ENCODE peak calls at places on chromosomes 16 and 17, in eight cellular contexts. B is AG09309, C is choroid plexus epithelial cell, F is cardiac fibroblast, K is bronchial epithelial cell, M is cardiac muscle cell, N is fibroblast of villous mesenchyme, W is fibroblast of pulmonary artery. P is an unnamed sample.
A peak's percentile ranks its signal among the peaks of the same experiment; 100 is the strongest.

GRCh38 chr16:69123894-69124293 is 8.5 kb downstream of the CHTF8 start:
- DNase-seq in N (peak; percentile 76), M (peak; percentile 72), K (peak; percentile 59), C (peak; percentile 86), F (peak; percentile 84), B (peak; percentile 32), W (peak; percentile 82), P (no peak)

GRCh38 chr17:27980035-27980434 is 62.4 kb upstream of the NLK start:
- DNase-seq in F (peak; percentile 96), B (peak; percentile 13), C (peak; percentile 76), W (peak; percentile 98), M (no peak), K (peak; percentile 93), N (peak; percentile 33), P (no peak)

GRCh38 chr17:51165680-51166197 is 472 bp upstream of the NME2 start:
- DNase-seq in K (peak; percentile 38), W (no peak), N (no peak), C (no peak), B (no peak), M (no peak), F (no peak), P (no peak)

GRCh38 chr16:27759301-27759871 is 209.4 kb downstream of the KATNIP start:
- DNase-seq in W (peak; percentile 64), F (peak; percentile 67), K (peak; percentile 53), N (peak; percentile 26), M (no peak), B (peak; percentile 21), C (peak; percentile 47), P (no peak)

GRCh38 chr17:67390006-67390645 is 13.0 kb downstream of the PITPNC1 start:
- DNase-seq in W (no peak), F (peak; percentile 11), N (no peak), C (no peak), M (no peak), K (no peak), B (no peak), P (no peak)

GRCh38 chr16:55668337-55669281 is 12.8 kb downstream of the SLC6A2 start:
- DNase-seq in W (peak; percentile 31), K (peak; percentile 98), C (no peak), M (no peak), N (no peak), F (peak; percentile 69), B (no peak), P (no peak)

GRCh38 chr16:8989099-8989878 is 25.6 kb upstream of the USP7 start:
- DNase-seq in W (no peak), K (no peak), M (no peak), B (no peak), N (no peak), F (no peak), C (no peak), P (no peak)

GRCh38 chr16:90019201-90019542 is at the start of gene DBNDD1:
- DNase-seq in B (no peak), K (no peak), C (no peak), M (no peak), F (no peak), N (no peak), W (no peak), P (no peak)

GRCh38 chr16:23836404-23837291 is 865 bp downstream of the PRKCB start:
- DNase-seq in M (peak; percentile 32), C (no peak), N (no peak), F (no peak), B (no peak), K (no peak), W (no peak), P (peak; percentile 22)

GRCh38 chr16:35516551-35516950 is 2057.1 kb downstream of the TP53TG3F start:
- DNase-seq in F (no peak), K (peak; percentile 48), N (no peak), M (no peak), B (no peak), W (no peak), C (no peak), P (no peak)

GRCh38 chr16:8931864-8932263 is 31.8 kb downstream of the USP7 start:
- DNase-seq in B (no peak), C (peak; percentile 74), F (peak; percentile 75), N (peak; percentile 76), M (peak; percentile 81), W (peak; percentile 79), K (peak; percentile 33), P (no peak)

GRCh38 chr16:83338138-83338537 is 469.6 kb upstream of the HSBP1 start:
- DNase-seq in K (no peak), C (no peak), B (no peak), F (no peak), N (peak; percentile 19), W (no peak), M (no peak), P (no peak)

GRCh38 chr16:9908613-9909012 is 273.6 kb downstream of the GRIN2A start:
- DNase-seq in M (no peak), F (no peak), K (no peak), B (no peak), N (no peak), C (no peak), W (peak; percentile 16), P (peak; percentile 60)

DNA sequence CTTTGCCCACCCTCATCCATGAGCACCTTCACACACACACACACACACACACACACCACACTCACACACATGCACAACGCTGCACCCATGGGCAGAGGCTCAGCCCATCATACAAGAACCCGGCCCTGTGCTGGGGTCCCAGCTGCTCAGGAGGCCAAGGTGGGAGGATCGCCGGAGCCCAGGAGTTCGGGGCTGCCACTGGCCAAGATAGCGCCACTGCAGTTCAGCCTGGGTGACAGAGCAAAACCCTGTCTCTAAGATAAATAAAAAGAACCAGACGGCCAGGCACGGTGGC is 3.4 kb upstream of the FSCN2 start:
- DNase-seq in K (no peak), N (no peak), F (no peak), M (no peak), C (no peak), W (no peak), B (no peak), P (no peak)
- TF ChIP-seq CTCF in K (no peak), N (no peak), F (no peak), M (no peak), C (no peak), W (no peak), B (no peak), P (no peak)

DNA sequence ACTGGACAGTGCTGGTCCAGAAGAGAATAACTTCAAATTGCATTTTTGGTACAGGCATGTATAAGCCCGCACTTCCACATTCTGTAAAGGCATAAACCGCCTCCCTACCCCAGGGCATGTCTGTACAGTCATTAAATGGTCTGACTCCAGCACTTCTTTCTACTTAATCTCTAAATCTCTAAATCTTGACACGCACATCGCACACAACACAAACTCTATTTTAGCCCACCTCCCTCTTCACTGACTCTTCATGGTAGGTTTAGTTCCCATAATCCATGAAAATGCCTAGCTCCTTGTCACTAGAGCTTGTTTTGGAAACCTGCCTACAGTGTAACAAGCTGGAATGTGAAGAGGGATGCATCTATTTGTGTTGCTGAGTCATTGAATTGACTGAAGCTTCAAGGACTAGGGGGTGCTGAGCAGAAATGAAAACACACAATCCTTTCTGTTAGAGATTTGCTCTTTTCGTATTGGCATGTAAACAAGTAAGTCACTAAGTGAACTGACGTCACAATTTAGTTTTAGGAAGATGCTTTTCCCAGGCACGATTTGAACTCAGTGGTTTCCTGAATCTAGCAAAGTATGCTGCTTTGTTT is 1.6 kb upstream of the DUSP14 start:
- DNase-seq in F (peak; percentile 96), K (peak; percentile 95), M (peak; percentile 59), N (peak; percentile 97), W (peak; percentile 96), B (peak; percentile 87), C (peak; percentile 98), P (no peak)
- H3K4me3 ChIP-seq in F (peak overlapping the region; percentile 87), K (peak overlapping the region; percentile 67), M (peak overlapping the region; percentile 66), N (peak overlapping the region; percentile 83), W (peak overlapping the region; percentile 77), B (peak overlapping the region; percentile 98), C (peak overlapping the region; percentile 79), P (peak overlapping the region; percentile 86)

DNA sequence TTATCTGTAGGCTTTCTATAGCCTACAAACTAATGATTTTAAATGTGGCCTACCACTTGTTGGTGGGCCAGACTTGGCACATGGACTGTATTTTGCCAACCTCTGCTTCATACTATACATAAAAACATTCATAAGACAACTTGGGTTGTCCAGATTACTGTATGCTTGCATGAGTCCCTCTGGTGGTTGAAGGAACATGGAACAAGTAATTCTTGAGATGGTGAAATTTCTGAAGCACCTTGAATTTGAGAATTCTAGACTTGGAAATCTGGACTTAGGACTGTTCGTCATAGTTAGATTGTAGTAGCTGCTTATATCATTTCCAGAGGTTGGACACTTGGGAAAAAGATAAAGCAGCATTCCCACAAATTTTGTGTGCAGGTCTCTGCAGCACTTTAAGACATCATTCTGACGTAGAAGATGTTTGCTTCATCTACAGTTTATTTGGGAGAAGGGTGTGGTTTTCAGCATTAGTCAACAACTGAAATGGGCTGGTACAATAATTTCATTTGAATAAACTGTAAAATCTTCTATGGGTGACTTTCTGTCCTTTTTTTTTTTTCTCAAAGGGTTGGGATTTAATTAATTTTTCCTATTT is 31.2 kb downstream of the NFATC3 start:
- DNase-seq in C (peak; percentile 77), B (peak; percentile 16), K (peak; percentile 48), F (peak; percentile 64), M (no peak), W (peak; percentile 65), N (peak; percentile 56), P (no peak)
- TF ChIP-seq CTCF in C (peak; percentile 73), B (peak; percentile 64), K (peak; percentile 38), F (peak; percentile 60), M (peak; percentile 61), W (peak; percentile 74), N (peak; percentile 70), P (peak; percentile 36)

GRCh38 chr17:36030949-36031348 is 13.2 kb upstream of the CCL23 start:
- DNase-seq in C (no peak), W (no peak), N (no peak), F (no peak), B (no peak), K (no peak), M (no peak), P (no peak)

GRCh38 chr17:36036240-36036639 is 18.5 kb upstream of the CCL23 start:
- DNase-seq in C (no peak), N (no peak), M (no peak), B (no peak), F (no peak), W (no peak), K (no peak), P (no peak)

GRCh38 chr17:36034127-36034526 is 16.4 kb upstream of the CCL23 start:
- DNase-seq in N (no peak), M (no peak), W (no peak), K (no peak), C (no peak), F (no peak), B (no peak), P (no peak)
- H3K4me3 ChIP-seq in N (no peak overlapping the region), M (no peak overlapping the region), W (no peak overlapping the region), K (no peak overlapping the region), C (no peak overlapping the region), F (no peak overlapping the region), B (no peak overlapping the region), P (no peak overlapping the region)

P was measured in dorsolateral prefrontal cortex.